ENCODE peak calls at places on chromosomes 16 and 17, in five cellular contexts. One of them, this sample, is unnamed. For H3K4me1, the result is how much of the 10 kb centered on the place peaks cover.

GRCh38 chr16:24610421-24610765 is 71.0 kb downstream of the RBBP6 start:
- DNase-seq in astrocyte: peak
- DNase-seq in CD4-positive, CD25-positive, alpha-beta regulatory T cell: no peak
- DNase-seq in ascending aorta: no peak
- DNase-seq in H1: no peak
- DNase-seq in this sample: no peak

GRCh38 chr17:62804822-62805221 is 3.3 kb downstream of the MARCHF10 start:
- DNase-seq in astrocyte: peak
- DNase-seq in CD4-positive, CD25-positive, alpha-beta regulatory T cell: no peak
- DNase-seq in ascending aorta: no peak
- DNase-seq in H1: no peak
- DNase-seq in this sample: no peak

GRCh38 chr17:46061435-46061834 is 62.4 kb downstream of the STH start:
- DNase-seq in astrocyte: no peak
- DNase-seq in CD4-positive, CD25-positive, alpha-beta regulatory T cell: no peak
- DNase-seq in ascending aorta: no peak
- DNase-seq in H1: no peak
- DNase-seq in this sample: no peak

GRCh38 chr17:30095507-30096244 is 20.9 kb upstream of the NSRP1 start:
- DNase-seq in astrocyte: peak
- DNase-seq in CD4-positive, CD25-positive, alpha-beta regulatory T cell: no peak
- DNase-seq in ascending aorta: no peak
- DNase-seq in H1: no peak
- DNase-seq in this sample: no peak

GRCh38 chr17:79049821-79050220 is 24.8 kb upstream of the ENGASE start:
- DNase-seq in astrocyte: no peak
- DNase-seq in CD4-positive, CD25-positive, alpha-beta regulatory T cell: no peak
- DNase-seq in ascending aorta: no peak
- DNase-seq in H1: no peak
- DNase-seq in this sample: no peak

GRCh38 chr16:4273858-4274291 is 1.1 kb upstream of the TFAP4 start:
- DNase-seq in astrocyte: no peak
- DNase-seq in CD4-positive, CD25-positive, alpha-beta regulatory T cell: peak
- DNase-seq in ascending aorta: no peak
- DNase-seq in H1: no peak
- DNase-seq in this sample: no peak

GRCh38 chr17:6936370-6937028 is 59.4 kb upstream of the ALOX12 start:
- DNase-seq in astrocyte: peak
- DNase-seq in CD4-positive, CD25-positive, alpha-beta regulatory T cell: no peak
- DNase-seq in ascending aorta: no peak
- DNase-seq in H1: no peak
- DNase-seq in this sample: no peak

GRCh38 chr17:71071837-71072236 is 902.5 kb downstream of the KCNJ2 start:
- DNase-seq in astrocyte: peak
- DNase-seq in CD4-positive, CD25-positive, alpha-beta regulatory T cell: no peak
- DNase-seq in ascending aorta: no peak
- DNase-seq in H1: no peak
- DNase-seq in this sample: no peak

GRCh38 chr17:46108550-46109110 is 84.6 kb downstream of the KANSL1 start:
- DNase-seq in astrocyte: no peak
- DNase-seq in CD4-positive, CD25-positive, alpha-beta regulatory T cell: no peak
- DNase-seq in ascending aorta: no peak
- DNase-seq in H1: no peak
- DNase-seq in this sample: no peak

GRCh38 chr16:88888778-88889387 is 22.4 kb upstream of the PABPN1L start:
- DNase-seq in astrocyte: no peak
- DNase-seq in CD4-positive, CD25-positive, alpha-beta regulatory T cell: no peak
- DNase-seq in ascending aorta: no peak
- DNase-seq in H1: no peak
- DNase-seq in this sample: no peak

GRCh38 chr16:17887963-17888362 is 417.2 kb upstream of the XYLT1 start:
- DNase-seq in astrocyte: no peak
- DNase-seq in CD4-positive, CD25-positive, alpha-beta regulatory T cell: no peak
- DNase-seq in ascending aorta: no peak
- DNase-seq in H1: no peak
- DNase-seq in this sample: no peak

GRCh38 chr16:85610059-85610445 is 3.1 kb upstream of the GSE1 start:
- DNase-seq in astrocyte: no peak
- DNase-seq in CD4-positive, CD25-positive, alpha-beta regulatory T cell: no peak
- DNase-seq in ascending aorta: no peak
- DNase-seq in H1: no peak
- DNase-seq in this sample: no peak

GRCh38 chr17:77834170-77835115 is 124.1 kb upstream of the TNRC6C start:
- DNase-seq in astrocyte: peak
- DNase-seq in CD4-positive, CD25-positive, alpha-beta regulatory T cell: no peak
- DNase-seq in ascending aorta: peak
- DNase-seq in H1: no peak
- DNase-seq in this sample: no peak

GRCh38 chr16:68013440-68013839 is 2.3 kb downstream of the DPEP2NB start:
- DNase-seq in astrocyte: no peak
- DNase-seq in CD4-positive, CD25-positive, alpha-beta regulatory T cell: no peak
- DNase-seq in ascending aorta: no peak
- DNase-seq in H1: no peak
- DNase-seq in this sample: no peak

GRCh38 chr17:31490991-31491793 is 99.7 kb downstream of the RAB11FIP4 start:
- DNase-seq in astrocyte: no peak
- DNase-seq in CD4-positive, CD25-positive, alpha-beta regulatory T cell: no peak
- DNase-seq in ascending aorta: no peak
- DNase-seq in H1: no peak
- DNase-seq in this sample: no peak

GRCh38 chr17:14882131-14882530 is 383.0 kb downstream of the PMP22 start:
- DNase-seq in astrocyte: no peak
- DNase-seq in CD4-positive, CD25-positive, alpha-beta regulatory T cell: no peak
- DNase-seq in ascending aorta: no peak
- DNase-seq in H1: no peak
- DNase-seq in this sample: no peak

GRCh38 chr17:40021471-40021961 is 6.3 kb downstream of the CSF3 start:
- DNase-seq in astrocyte: peak
- DNase-seq in CD4-positive, CD25-positive, alpha-beta regulatory T cell: no peak
- DNase-seq in ascending aorta: no peak
- DNase-seq in H1: no peak
- DNase-seq in this sample: no peak

DNA sequence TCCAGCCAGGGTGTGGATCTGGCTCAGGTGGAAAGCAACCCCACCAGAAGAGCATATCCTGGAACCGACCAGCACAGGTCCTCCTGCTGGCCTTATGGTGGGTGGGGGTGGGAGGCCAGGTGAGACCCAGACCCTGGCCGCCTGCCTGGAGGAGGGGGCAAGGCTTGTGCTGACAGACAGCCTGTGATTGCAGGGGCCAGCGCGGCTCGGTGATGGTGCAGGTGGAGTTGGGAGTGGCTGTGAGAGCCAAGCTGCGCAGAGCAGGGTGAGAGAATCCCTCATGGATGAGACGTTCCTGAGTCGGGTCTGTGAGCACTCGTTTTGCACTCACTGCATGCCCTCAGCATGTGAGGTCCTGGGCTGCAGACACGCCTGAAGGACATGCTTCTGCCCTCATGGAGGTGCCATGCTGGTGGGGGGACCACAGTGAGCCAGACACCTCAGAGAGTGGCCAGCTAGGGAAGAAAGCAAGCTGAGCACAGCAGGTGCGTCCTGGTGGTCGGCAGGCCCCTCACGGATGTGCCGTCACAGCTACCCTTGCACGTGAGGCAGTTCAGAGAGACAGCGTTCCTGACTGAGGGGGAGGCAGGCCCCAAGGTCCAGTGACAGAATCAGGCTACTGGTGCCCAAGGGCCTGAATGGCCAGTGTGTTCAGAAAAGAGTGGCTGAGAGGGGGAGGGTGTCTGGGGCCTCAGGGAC is 3.8 kb upstream of the KCNJ12 start:
- DNase-seq in astrocyte: no peak
- DNase-seq in CD4-positive, CD25-positive, alpha-beta regulatory T cell: no peak
- DNase-seq in ascending aorta: no peak
- DNase-seq in H1: no peak
- DNase-seq in this sample: no peak
- H3K4me1 ChIP-seq in astrocyte: under half
- H3K4me1 ChIP-seq in CD4-positive, CD25-positive, alpha-beta regulatory T cell: under half
- H3K4me1 ChIP-seq in ascending aorta: under half
- H3K4me1 ChIP-seq in H1: under half
- H3K4me1 ChIP-seq in this sample: under half

DNA sequence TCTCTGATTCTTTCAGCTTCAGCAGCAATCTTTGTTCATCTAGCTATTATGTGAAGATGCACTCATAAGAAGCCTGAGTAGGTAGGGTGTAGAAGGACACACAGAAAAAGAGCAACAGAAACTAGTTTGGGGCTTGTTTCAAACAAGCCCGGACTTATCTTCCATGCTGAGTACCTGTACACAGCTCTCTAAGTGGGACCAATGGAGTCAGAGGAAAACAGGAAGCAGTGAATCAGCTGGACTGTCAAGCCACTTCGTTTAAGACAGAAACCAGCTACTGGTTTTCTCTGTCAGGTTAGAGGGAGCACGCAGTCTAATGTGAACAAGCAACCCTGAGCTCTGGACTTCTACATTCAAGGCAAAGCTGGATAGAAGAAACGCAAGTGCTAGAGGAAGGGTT is 16.0 kb downstream of the MAP2K6 start:
- DNase-seq in astrocyte: no peak
- DNase-seq in CD4-positive, CD25-positive, alpha-beta regulatory T cell: no peak
- DNase-seq in ascending aorta: no peak
- DNase-seq in H1: no peak
- DNase-seq in this sample: no peak
- H3K27ac ChIP-seq in astrocyte: no peak
- H3K27ac ChIP-seq in CD4-positive, CD25-positive, alpha-beta regulatory T cell: no peak
- H3K27ac ChIP-seq in ascending aorta: no peak
- H3K27ac ChIP-seq in H1: peak
- H3K27ac ChIP-seq in this sample: no peak

DNA sequence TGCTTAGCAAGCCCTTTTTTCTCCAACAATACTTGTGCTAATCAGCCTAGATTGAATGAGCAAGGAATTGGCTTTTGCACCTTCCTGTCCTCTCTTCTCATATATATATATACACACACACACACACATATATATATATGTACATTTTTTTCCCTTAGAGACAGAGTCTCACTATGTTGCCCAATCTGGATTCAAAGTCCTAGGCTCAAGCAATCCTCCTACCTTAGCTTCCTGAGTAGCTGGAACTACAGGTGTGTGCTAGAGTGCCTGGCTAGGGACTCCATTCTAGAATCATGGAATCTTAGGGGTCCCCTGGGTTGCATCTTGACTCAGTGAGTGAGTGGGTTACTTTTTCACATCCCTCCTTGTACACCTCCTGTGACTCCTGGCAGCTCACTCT is 27.0 kb downstream of the RAI1 start:
- DNase-seq in astrocyte: no peak
- DNase-seq in CD4-positive, CD25-positive, alpha-beta regulatory T cell: no peak
- DNase-seq in ascending aorta: no peak
- DNase-seq in H1: no peak
- DNase-seq in this sample: no peak
- H3K4me1 ChIP-seq in astrocyte: under half
- H3K4me1 ChIP-seq in CD4-positive, CD25-positive, alpha-beta regulatory T cell: under half
- H3K4me1 ChIP-seq in ascending aorta: under half
- H3K4me1 ChIP-seq in H1: under half
- H3K4me1 ChIP-seq in this sample: under half

GRCh38 chr17:76452102-76452645 is 778 bp downstream of the UBE2O start:
- DNase-seq in astrocyte: no peak
- DNase-seq in CD4-positive, CD25-positive, alpha-beta regulatory T cell: no peak
- DNase-seq in ascending aorta: no peak
- DNase-seq in H1: no peak
- DNase-seq in this sample: no peak
- H3K27ac ChIP-seq in astrocyte: peak
- H3K27ac ChIP-seq in CD4-positive, CD25-positive, alpha-beta regulatory T cell: peak
- H3K27ac ChIP-seq in ascending aorta: no peak
- H3K27ac ChIP-seq in H1: no peak
- H3K27ac ChIP-seq in this sample: no peak

GRCh38 chr16:75093598-75094540 is 22.7 kb downstream of the LDHD start:
- DNase-seq in astrocyte: no peak
- DNase-seq in CD4-positive, CD25-positive, alpha-beta regulatory T cell: no peak
- DNase-seq in ascending aorta: no peak
- DNase-seq in H1: no peak
- DNase-seq in this sample: no peak
- H3K4me1 ChIP-seq in astrocyte: under half
- H3K4me1 ChIP-seq in CD4-positive, CD25-positive, alpha-beta regulatory T cell: under half
- H3K4me1 ChIP-seq in ascending aorta: under half
- H3K4me1 ChIP-seq in H1: under half
- H3K4me1 ChIP-seq in this sample: under half

DNA sequence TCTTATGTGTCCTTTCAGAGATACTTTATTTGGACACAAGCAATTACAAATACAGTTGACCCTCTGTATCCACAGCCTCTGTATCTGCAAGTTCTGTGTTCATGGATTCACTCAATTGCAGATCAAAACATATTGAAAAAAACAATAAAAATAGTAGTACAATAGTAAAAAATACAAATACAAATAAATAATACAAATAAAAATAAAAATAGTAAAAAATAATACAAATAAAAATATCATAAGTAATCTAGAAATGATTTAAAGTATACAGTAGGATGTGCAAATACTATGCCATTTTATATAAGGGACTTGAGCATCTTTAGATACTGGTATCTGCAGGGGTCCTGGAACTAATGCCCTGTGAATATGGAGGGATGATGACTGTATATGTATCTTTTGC is 47.4 kb upstream of the WSB1 start:
- DNase-seq in astrocyte: no peak
- DNase-seq in CD4-positive, CD25-positive, alpha-beta regulatory T cell: no peak
- DNase-seq in ascending aorta: no peak
- DNase-seq in H1: no peak
- DNase-seq in this sample: no peak
- H3K27ac ChIP-seq in astrocyte: no peak
- H3K27ac ChIP-seq in CD4-positive, CD25-positive, alpha-beta regulatory T cell: no peak
- H3K27ac ChIP-seq in ascending aorta: peak
- H3K27ac ChIP-seq in H1: no peak
- H3K27ac ChIP-seq in this sample: no peak